ENCODE peak calls at places on chromosomes 11 and 22, in five cellular contexts. One of them, this sample, is unnamed.

GRCh38 chr11:116601734-116602636 is 170.8 kb downstream of the BUD13 start:
- DNase-seq in substantia nigra: no peak
- DNase-seq in bronchial epithelial cell: peak; percentile 3
- DNase-seq in CD8-positive, alpha-beta memory T cell: no peak
- DNase-seq in GM12878: no peak
- DNase-seq in this sample: no peak

GRCh38 chr11:112759418-112759817 is 201.8 kb upstream of the NCAM1 start:
- DNase-seq in substantia nigra: no peak
- DNase-seq in GM12878: no peak
- DNase-seq in bronchial epithelial cell: no peak
- DNase-seq in CD8-positive, alpha-beta memory T cell: no peak
- DNase-seq in this sample: no peak

GRCh38 chr11:48880021-48880441 is 103.7 kb downstream of the TRIM51G start:
- DNase-seq in GM12878: no peak
- DNase-seq in CD8-positive, alpha-beta memory T cell: no peak
- DNase-seq in substantia nigra: no peak
- DNase-seq in bronchial epithelial cell: no peak
- DNase-seq in this sample: no peak

GRCh38 chr11:117232911-117233409 is 489 bp downstream of the RNF214 start:
- DNase-seq in GM12878: no peak
- DNase-seq in CD8-positive, alpha-beta memory T cell: no peak
- DNase-seq in substantia nigra: no peak
- DNase-seq in bronchial epithelial cell: no peak
- DNase-seq in this sample: no peak

GRCh38 chr11:820655-821512 is 2.2 kb downstream of the PNPLA2 start:
- DNase-seq in GM12878: no peak
- DNase-seq in bronchial epithelial cell: peak; percentile 49
- DNase-seq in substantia nigra: no peak
- DNase-seq in CD8-positive, alpha-beta memory T cell: no peak
- DNase-seq in this sample: no peak

GRCh38 chr11:95092549-95093324 is 3.1 kb downstream of the ENDOD1 start:
- DNase-seq in substantia nigra: no peak
- DNase-seq in CD8-positive, alpha-beta memory T cell: no peak
- DNase-seq in bronchial epithelial cell: peak; percentile 61
- DNase-seq in GM12878: no peak
- DNase-seq in this sample: peak; percentile 9

GRCh38 chr22:37185646-37186227 is 2.3 kb downstream of the C1QTNF6 start:
- DNase-seq in bronchial epithelial cell: no peak
- DNase-seq in CD8-positive, alpha-beta memory T cell: peak; percentile 31
- DNase-seq in GM12878: no peak
- DNase-seq in substantia nigra: no peak
- DNase-seq in this sample: no peak

GRCh38 chr11:870127-870413 is 27.4 kb downstream of the TSPAN4 start:
- DNase-seq in bronchial epithelial cell: no peak
- DNase-seq in CD8-positive, alpha-beta memory T cell: no peak
- DNase-seq in GM12878: no peak
- DNase-seq in substantia nigra: no peak
- DNase-seq in this sample: no peak

GRCh38 chr22:47080100-47080499 is 317.6 kb downstream of the TBC1D22A start:
- DNase-seq in bronchial epithelial cell: no peak
- DNase-seq in substantia nigra: no peak
- DNase-seq in GM12878: no peak
- DNase-seq in CD8-positive, alpha-beta memory T cell: no peak
- DNase-seq in this sample: no peak

GRCh38 chr11:113338730-113339129 is 24.3 kb downstream of the TTC12 start:
- DNase-seq in substantia nigra: no peak
- DNase-seq in CD8-positive, alpha-beta memory T cell: no peak
- DNase-seq in GM12878: no peak
- DNase-seq in bronchial epithelial cell: no peak
- DNase-seq in this sample: no peak

This sample was measured in CD4-positive, alpha-beta T cell.